ENCODE peak calls at places on chromosomes 11 and 22, in four cellular contexts. R is NT2/D1, C is H1, O is GM12878. B is an unnamed sample.

GRCh38 chr11:134438533-134438932 is 26.5 kb upstream of the B3GAT1 start:
- DNase-seq in O (no peak), C (no peak), R (no peak), B (no peak)

GRCh38 chr11:60485987-60486386 is 6.6 kb upstream of the MS4A12 start:
- DNase-seq in C (peak), O (peak), R (peak), B (peak)

GRCh38 chr11:87236368-87236767 is 198.6 kb downstream of the TMEM135 start:
- DNase-seq in R (no peak), C (no peak), O (no peak), B (no peak)

GRCh38 chr22:27991586-27992293 is 72.7 kb upstream of the PITPNB start:
- DNase-seq in R (no peak), C (no peak), O (no peak), B (no peak)

GRCh38 chr11:68007498-68008380 is 2.4 kb upstream of the ALDH3B1 start:
- DNase-seq in C (no peak), O (no peak), R (no peak), B (no peak)

GRCh38 chr11:64890084-64890944 is 11.9 kb upstream of the EHD1 start:
- DNase-seq in R (no peak), O (no peak), C (no peak), B (no peak)

GRCh38 chr22:24304067-24304675 is 33.5 kb downstream of the SPECC1L start:
- DNase-seq in O (no peak), R (no peak), C (no peak), B (no peak)

GRCh38 chr11:102792604-102793003 is 5.4 kb downstream of the MMP1 start:
- DNase-seq in C (no peak), O (no peak), R (no peak), B (no peak)

GRCh38 chr11:126544311-126545056 is 189.0 kb downstream of the ST3GAL4 start:
- DNase-seq in C (peak), O (no peak), R (peak), B (no peak)

GRCh38 chr11:12744831-12745502 is 70.7 kb downstream of the TEAD1 start:
- DNase-seq in O (no peak), R (no peak), C (no peak), B (no peak)

GRCh38 chr11:70503201-70503877 is 105.0 kb downstream of the CTTN start:
- DNase-seq in C (no peak), R (no peak), O (no peak), B (no peak)

GRCh38 chr11:95531116-95531515 is 258.5 kb downstream of the FAM76B start:
- DNase-seq in O (no peak), R (no peak), C (no peak), B (no peak)

GRCh38 chr11:125331357-125331756 is 164.7 kb downstream of the FEZ1 start:
- DNase-seq in O (no peak), C (no peak), R (no peak), B (no peak)

GRCh38 chr11:13668957-13669521 is 571 bp downstream of the FAR1 start:
- DNase-seq in C (peak), O (no peak), R (no peak), B (peak)

GRCh38 chr11:121291896-121292502 is 572 bp upstream of the SC5D start:
- DNase-seq in C (no peak), R (peak), O (peak), B (no peak)

DNA sequence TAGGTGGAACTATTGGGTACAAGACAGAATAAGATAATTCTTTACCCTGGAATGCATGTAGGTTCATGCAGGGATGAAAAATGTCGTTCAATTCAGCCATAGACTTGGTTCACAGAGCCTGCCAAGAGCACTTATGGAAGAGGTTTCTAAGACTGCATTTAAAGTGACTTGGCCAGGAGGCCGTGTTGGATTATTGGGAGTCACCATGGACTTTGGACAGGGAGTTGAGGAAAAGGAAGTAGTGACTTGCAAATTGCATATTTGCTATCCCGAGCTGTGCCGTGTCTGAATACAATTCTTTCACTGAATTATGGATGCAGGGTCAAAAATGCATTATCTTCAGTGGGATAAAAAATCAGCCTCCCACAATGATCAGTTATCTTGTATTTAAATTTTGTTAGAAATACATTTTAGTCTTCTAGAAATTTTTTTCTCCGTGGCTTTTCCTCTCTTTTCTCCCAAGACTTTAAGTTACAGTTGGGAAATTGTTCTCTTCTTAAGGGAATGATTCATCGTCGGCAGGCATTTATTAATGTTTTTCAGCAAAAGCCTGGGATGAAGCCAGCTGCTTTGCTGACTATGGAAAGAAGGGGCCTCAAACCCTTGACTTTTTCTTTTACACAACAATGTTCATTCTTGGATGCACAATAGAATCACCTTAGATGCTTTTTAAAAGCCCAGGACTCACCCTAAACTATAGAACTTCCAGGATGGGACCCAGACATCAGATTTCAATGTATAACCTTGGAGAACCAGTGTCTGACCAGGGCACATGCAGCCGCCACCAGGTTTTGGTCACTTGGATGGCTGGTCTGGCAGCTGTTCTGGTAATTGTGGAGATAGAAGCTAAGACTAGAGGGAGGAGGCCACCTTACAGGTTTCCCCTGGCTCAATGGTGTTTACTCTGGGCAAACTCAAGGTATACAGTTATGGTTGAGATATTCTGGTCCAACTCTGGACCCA is 70.8 kb downstream of the FAT3 start:
- DNase-seq in R (no peak), C (no peak), O (no peak), B (no peak)
- TF ChIP-seq SUZ12 in R (no peak), C (no peak), O (no peak), B (no peak)

DNA sequence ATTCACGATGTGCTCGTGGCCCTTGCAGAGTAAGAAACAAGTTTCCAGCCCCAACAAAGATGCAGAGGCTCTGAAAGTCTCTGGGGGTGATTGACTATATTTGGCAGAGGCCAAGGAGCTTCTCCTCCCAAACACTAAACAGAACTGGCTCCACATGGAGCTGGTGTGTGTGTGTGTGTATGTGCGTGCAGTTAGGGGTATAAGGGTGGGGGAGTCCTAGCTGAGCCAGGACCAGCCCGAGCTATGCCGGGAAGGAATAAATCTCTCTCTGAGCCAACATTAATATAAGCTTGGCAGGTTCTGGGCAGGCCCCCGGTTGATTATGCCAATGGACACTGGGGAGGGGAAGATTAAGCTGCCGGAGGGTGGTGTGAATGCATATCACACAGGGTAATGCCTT is 324.1 kb downstream of the MIAT start:
- DNase-seq in C (no peak), O (no peak), R (no peak), B (no peak)
- TF ChIP-seq SUZ12 in C (no peak), O (no peak), R (no peak), B (no peak)

GRCh38 chr11:973237-973636 is 47.6 kb downstream of the AP2A2 start:
- DNase-seq in R (no peak), O (no peak), C (no peak), B (no peak)

GRCh38 chr11:978073-978720 is 52.5 kb downstream of the AP2A2 start:
- DNase-seq in C (no peak), O (no peak), R (no peak), B (no peak)

GRCh38 chr11:978781-979180 is 53.1 kb downstream of the AP2A2 start:
- DNase-seq in C (no peak), O (no peak), R (no peak), B (no peak)

GRCh38 chr11:976431-977160 is 50.9 kb downstream of the AP2A2 start:
- DNase-seq in R (no peak), C (no peak), O (no peak), B (no peak)

GRCh38 chr11:975824-976223 is 50.2 kb downstream of the AP2A2 start:
- DNase-seq in C (peak), O (no peak), R (peak), B (peak)
- TF ChIP-seq SUZ12 in C (no peak), O (no peak), R (no peak), B (no peak)

GRCh38 chr11:10305262-10305963 is 540 bp downstream of the ADM start:
- DNase-seq in C (peak), O (no peak), R (no peak), B (peak)

GRCh38 chr11:10307411-10308207 is 2.7 kb downstream of the ADM start:
- DNase-seq in R (no peak), C (peak), O (peak), B (peak)

GRCh38 chr11:10304495-10305261 is at the start of gene ADM:
- DNase-seq in O (no peak), C (peak), R (no peak), B (peak)

GRCh38 chr11:10307022-10307410 is 2.1 kb downstream of the ADM start:
- DNase-seq in O (no peak), C (no peak), R (no peak), B (no peak)

DNA sequence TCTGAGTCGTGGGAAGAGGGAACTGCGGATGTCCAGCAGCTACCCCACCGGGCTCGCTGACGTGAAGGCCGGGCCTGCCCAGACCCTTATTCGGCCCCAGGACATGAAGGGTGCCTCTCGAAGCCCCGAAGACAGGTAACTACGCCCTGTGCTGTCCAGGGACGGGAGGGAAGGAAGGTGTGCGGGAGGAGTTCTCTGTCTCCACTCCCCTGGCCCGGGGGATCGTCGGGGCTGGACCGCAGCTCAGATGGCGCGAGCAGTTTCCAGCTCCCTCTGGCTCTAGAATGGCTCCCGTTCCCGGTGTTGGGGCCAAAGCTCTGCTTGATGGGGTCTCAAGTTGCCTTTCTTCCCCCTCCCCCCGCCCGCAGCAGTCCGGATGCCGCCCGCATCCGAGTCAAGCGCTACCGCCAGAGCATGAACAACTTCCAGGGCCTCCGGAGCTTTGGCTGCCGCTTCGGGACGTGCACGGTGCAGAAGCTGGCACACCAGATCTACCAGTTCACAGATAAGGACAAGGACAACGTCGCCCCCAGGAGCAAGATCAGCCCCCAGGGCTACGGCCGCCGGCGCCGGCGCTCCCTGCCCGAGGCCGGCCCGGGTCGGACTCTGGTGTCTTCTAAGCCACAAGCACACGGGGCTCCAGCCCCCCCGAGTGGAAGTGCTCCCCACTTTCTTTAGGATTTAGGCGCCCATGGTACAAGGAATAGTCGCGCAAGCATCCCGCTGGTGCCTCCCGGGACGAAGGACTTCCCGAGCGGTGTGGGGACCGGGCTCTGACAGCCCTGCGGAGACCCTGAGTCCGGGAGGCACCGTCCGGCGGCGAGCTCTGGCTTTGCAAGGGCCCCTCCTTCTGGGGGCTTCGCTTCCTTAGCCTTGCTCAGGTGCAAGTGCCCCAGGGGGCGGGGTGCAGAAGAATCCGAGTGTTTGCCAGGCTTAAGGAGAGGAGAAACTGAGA is 1.4 kb downstream of the ADM start:
- DNase-seq in O (no peak), C (peak), R (no peak), B (no peak)
- TF ChIP-seq SUZ12 in O (peak), C (peak), R (no peak), B (no peak)

B was measured in HEK293T.